ENCODE peak calls at places on chromosomes 7 and 10, in five cellular contexts. V, S, J, W and K are unnamed samples.

GRCh38 chr10:12705943-12706342 is 295.6 kb downstream of the CCDC3 start:
- DNase-seq in V (no peak), S (no peak), J (no peak), W (no peak), K (no peak)

GRCh38 chr7:64314493-64315020 is 796 bp downstream of the ZNF736 start:
- DNase-seq in V (no peak), S (no peak), J (no peak), W (no peak), K (peak)

GRCh38 chr10:88792656-88793055 is 9.9 kb upstream of the LIPM start:
- DNase-seq in V (peak), S (no peak), J (no peak), W (no peak), K (no peak)

GRCh38 chr7:92609921-92610518 is 19.8 kb upstream of the FAM133B start:
- DNase-seq in V (no peak), S (no peak), J (no peak), W (no peak), K (peak)

GRCh38 chr7:45715471-45716352 is 141.5 kb downstream of the ADCY1 start:
- DNase-seq in V (no peak), S (no peak), J (no peak), W (no peak), K (no peak)

GRCh38 chr7:38020134-38020533 is 99.7 kb downstream of the EPDR1 start:
- DNase-seq in V (no peak), S (no peak), J (no peak), W (no peak), K (no peak)

GRCh38 chr7:24025094-24025493 is 258.9 kb upstream of the NPY start:
- DNase-seq in V (no peak), S (no peak), J (no peak), W (no peak), K (peak)

GRCh38 chr10:100744136-100744979 is 1.0 kb upstream of the PAX2 start:
- DNase-seq in V (no peak), S (no peak), J (peak), W (no peak), K (peak)

GRCh38 chr7:92740713-92741126 is 95.7 kb downstream of the CDK6 start:
- DNase-seq in V (no peak), S (no peak), J (no peak), W (no peak), K (peak)

GRCh38 chr7:34128762-34129161 is 223.4 kb downstream of the BMPER start:
- DNase-seq in V (no peak), S (no peak), J (no peak), W (no peak), K (no peak)

GRCh38 chr7:117800406-117800805 is 72.8 kb downstream of the CTTNBP2 start:
- DNase-seq in V (no peak), S (no peak), J (no peak), W (no peak), K (no peak)

GRCh38 chr7:123958186-123958703 is 33.2 kb downstream of the SPAM1 start:
- DNase-seq in V (no peak), S (no peak), J (no peak), W (no peak), K (no peak)

GRCh38 chr10:1390200-1390599 is 334.0 kb downstream of the WDR37 start:
- DNase-seq in V (no peak), S (no peak), J (no peak), W (no peak), K (no peak)

GRCh38 chr7:14639801-14640200 is 262.8 kb downstream of the DGKB start:
- DNase-seq in V (no peak), S (no peak), J (no peak), W (no peak), K (no peak)

GRCh38 chr7:47273088-47273487 is 308.8 kb downstream of the TNS3 start:
- DNase-seq in V (no peak), S (no peak), J (no peak), W (no peak), K (no peak)

GRCh38 chr10:7260412-7260900 is 150.4 kb downstream of the SFMBT2 start:
- DNase-seq in V (peak), S (peak), J (no peak), W (peak), K (peak)

GRCh38 chr10:103480521-103480920 is 1.5 kb upstream of the CALHM3 start:
- DNase-seq in V (no peak), S (no peak), J (no peak), W (no peak), K (no peak)

GRCh38 chr10:73800560-73801252 is 10.7 kb downstream of the NDST2 start:
- DNase-seq in V (no peak), S (no peak), J (no peak), W (no peak), K (no peak)

GRCh38 chr7:157689269-157690057 is 352.7 kb downstream of the DNAJB6 start:
- DNase-seq in V (no peak), S (no peak), J (peak), W (no peak), K (no peak)

GRCh38 chr7:121113288-121113687 is 124.8 kb downstream of the CPED1 start:
- DNase-seq in V (no peak), S (no peak), J (no peak), W (no peak), K (no peak)

GRCh38 chr10:24645784-24646183 is 77.9 kb downstream of the ARHGAP21 start:
- DNase-seq in V (no peak), S (no peak), J (no peak), W (no peak), K (no peak)

GRCh38 chr7:134458806-134459698 is at the start of gene AKR1B1:
- DNase-seq in V (peak), S (peak), J (peak), W (peak), K (peak)

GRCh38 chr7:120743128-120743527 is 114.8 kb downstream of the TSPAN12 start:
- DNase-seq in V (no peak), S (no peak), J (no peak), W (no peak), K (no peak)

GRCh38 chr10:94205370-94205930 is 157.3 kb downstream of the NOC3L start:
- DNase-seq in V (no peak), S (no peak), J (no peak), W (no peak), K (no peak)

GRCh38 chr7:2807846-2808772 is 36.0 kb downstream of the GNA12 start:
- DNase-seq in V (no peak), S (no peak), J (no peak), W (no peak), K (peak)

GRCh38 chr10:96497391-96497790 is 16.3 kb downstream of the TLL2 start:
- DNase-seq in V (no peak), S (no peak), J (peak), W (no peak), K (peak)

GRCh38 chr10:14617850-14618249 is 156.8 kb downstream of the FAM107B start:
- DNase-seq in V (no peak), S (no peak), J (no peak), W (no peak), K (no peak)

GRCh38 chr7:156731651-156732050 is 91.1 kb downstream of the RNF32 start:
- DNase-seq in V (no peak), S (no peak), J (no peak), W (no peak), K (no peak)

GRCh38 chr7:44980393-44981034 is 1.7 kb upstream of the MYO1G start:
- DNase-seq in V (peak), S (no peak), J (peak), W (no peak), K (no peak)

GRCh38 chr7:106542550-106543220 is 118.3 kb downstream of the CCDC71L start:
- DNase-seq in V (peak), S (peak), J (no peak), W (peak), K (peak)

GRCh38 chr10:73601486-73601921 is 10.4 kb upstream of the USP54 start:
- DNase-seq in V (no peak), S (no peak), J (no peak), W (no peak), K (peak)

GRCh38 chr7:68235937-68236336 is 1239.3 kb downstream of the TYW1 start:
- DNase-seq in V (no peak), S (no peak), J (no peak), W (no peak), K (no peak)

GRCh38 chr10:80204193-80204714 is 1.1 kb downstream of the ANXA11 start:
- DNase-seq in V (no peak), S (peak), J (no peak), W (no peak), K (peak)

DNA sequence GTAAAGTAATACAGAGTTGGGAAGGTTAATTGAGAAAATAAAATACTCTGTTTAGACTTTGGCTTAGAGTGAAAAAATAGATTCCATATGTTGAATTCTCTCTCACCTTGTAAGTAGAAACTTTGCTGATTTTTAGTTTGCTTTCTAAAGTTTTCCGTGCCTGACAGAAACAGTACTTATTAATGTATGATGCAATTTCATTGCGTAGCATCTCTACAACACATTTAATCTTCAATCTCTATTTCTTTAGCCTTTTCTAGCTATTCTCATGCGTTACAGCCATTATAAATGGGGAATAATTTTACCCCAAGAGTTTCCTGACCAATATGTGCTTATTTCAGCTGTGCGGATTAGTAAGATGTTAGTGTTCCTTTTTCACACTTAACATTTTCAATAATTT is 3.2 kb downstream of the MINPP1 start:
- DNase-seq in V (no peak), S (no peak), J (no peak), W (no peak), K (no peak)
- H3K4me2 ChIP-seq in V (no peak), S (peak), J (peak), W (peak), K (no peak)

DNA sequence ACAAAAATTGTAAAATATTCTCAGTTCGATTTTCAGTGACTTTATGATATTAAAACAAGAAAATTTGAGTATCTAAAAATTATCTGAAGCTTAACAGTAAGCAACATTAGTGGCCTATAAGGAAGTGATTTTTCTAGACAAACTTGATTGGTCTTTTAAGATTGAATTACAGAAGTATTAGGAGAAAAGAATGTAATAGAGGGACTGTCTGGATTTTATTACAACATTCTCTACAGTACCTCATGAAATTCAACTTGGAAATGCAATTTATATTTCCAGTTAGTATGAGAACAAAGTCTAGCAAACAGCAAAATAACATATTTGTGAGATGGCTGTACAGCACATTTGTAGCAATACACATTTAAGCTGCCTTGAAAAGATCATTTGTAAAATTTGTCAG is 18.8 kb downstream of the REEP3 start:
- DNase-seq in V (no peak), S (no peak), J (no peak), W (no peak), K (no peak)
- TF ChIP-seq CREB1 in V (no peak), S (no peak), J (no peak), W (no peak), K (no peak)

GRCh38 chr7:55085511-55086412 is 66.9 kb downstream of the EGFR start:
- DNase-seq in V (no peak), S (no peak), J (no peak), W (no peak), K (no peak)

GRCh38 chr7:55086413-55087201 is 67.8 kb downstream of the EGFR start:
- DNase-seq in V (peak), S (peak), J (no peak), W (no peak), K (no peak)

GRCh38 chr7:55084307-55084706 is 65.5 kb downstream of the EGFR start:
- DNase-seq in V (no peak), S (no peak), J (no peak), W (no peak), K (no peak)

GRCh38 chr7:55083206-55083605 is 64.4 kb downstream of the EGFR start:
- DNase-seq in V (no peak), S (no peak), J (no peak), W (no peak), K (no peak)

DNA sequence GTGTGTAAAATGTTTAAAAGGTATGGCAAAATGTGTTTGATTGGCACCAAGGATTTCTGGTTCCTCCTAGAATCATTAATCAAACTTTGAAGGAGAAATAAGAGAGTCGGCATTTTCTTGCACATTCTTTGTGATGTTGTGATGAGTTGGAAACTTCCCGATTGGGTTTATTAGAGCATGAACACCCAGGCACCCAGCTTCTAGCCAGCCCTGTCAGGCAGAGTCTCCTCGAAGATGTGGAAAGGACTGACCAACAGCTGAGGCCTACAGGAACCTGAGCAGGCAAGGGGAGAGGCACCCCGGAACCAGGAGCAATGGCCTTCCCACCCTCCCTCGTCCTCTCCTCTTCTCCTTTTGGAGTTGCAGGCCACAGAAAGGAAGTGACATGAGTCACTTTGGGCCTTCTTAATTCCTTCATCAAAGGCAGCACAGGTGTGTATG is 68.7 kb downstream of the EGFR start:
- DNase-seq in V (no peak), S (no peak), J (no peak), W (no peak), K (no peak)
- H3K4me2 ChIP-seq in V (peak), S (no peak), J (no peak), W (no peak), K (no peak)

GRCh38 chr7:131608112-131608498 is 51.7 kb upstream of the PODXL start:
- DNase-seq in V (no peak), S (no peak), J (no peak), W (no peak), K (no peak)

GRCh38 chr7:131607291-131608111 is 51.1 kb upstream of the PODXL start:
- DNase-seq in V (no peak), S (no peak), J (no peak), W (no peak), K (no peak)

GRCh38 chr7:131604841-131605279 is 48.4 kb upstream of the PODXL start:
- DNase-seq in V (no peak), S (no peak), J (no peak), W (no peak), K (peak)

GRCh38 chr7:131605280-131605878 is 49.0 kb upstream of the PODXL start:
- DNase-seq in V (no peak), S (no peak), J (peak), W (no peak), K (peak)

GRCh38 chr7:131606346-131607290 is 50.2 kb upstream of the PODXL start:
- DNase-seq in V (no peak), S (no peak), J (no peak), W (no peak), K (peak)
- TF ChIP-seq CREB1 in V (no peak), S (no peak), J (no peak), W (no peak), K (no peak)

GRCh38 chr7:26760499-26760898 is 103.9 kb downstream of the SKAP2 start:
- DNase-seq in V (no peak), S (no peak), J (no peak), W (no peak), K (no peak)
- H3K4me2 ChIP-seq in V (no peak), S (no peak), J (no peak), W (no peak), K (no peak)

GRCh38 chr10:69911571-69912528 is 110.1 kb downstream of the COL13A1 start:
- DNase-seq in V (no peak), S (no peak), J (no peak), W (no peak), K (peak)

GRCh38 chr10:69912584-69912983 is 110.9 kb downstream of the COL13A1 start:
- DNase-seq in V (no peak), S (no peak), J (no peak), W (no peak), K (no peak)

GRCh38 chr10:69914373-69915268 is 112.9 kb downstream of the COL13A1 start:
- DNase-seq in V (no peak), S (peak), J (peak), W (peak), K (peak)

GRCh38 chr10:69916133-69916532 is 114.4 kb downstream of the COL13A1 start:
- DNase-seq in V (no peak), S (no peak), J (no peak), W (no peak), K (no peak)

DNA sequence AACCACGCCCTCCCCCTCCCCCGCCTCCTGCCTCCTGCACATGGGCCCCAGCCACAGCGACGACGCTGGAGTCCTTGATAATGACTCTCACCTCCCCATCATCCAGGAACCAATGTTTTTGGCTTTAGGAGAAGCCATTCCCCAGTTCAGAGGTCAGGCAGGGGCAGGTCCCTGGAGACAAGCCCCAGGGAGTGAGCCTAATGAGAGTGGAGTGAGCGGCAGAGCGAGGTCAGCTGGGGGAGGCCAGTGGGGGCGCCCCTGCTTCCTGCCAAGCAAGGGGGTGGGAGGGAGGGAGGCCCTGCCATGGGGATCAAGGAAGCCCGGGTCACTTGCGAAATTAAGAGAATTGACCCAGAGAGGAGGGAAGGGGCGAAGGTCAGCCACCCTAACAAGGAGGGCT is 111.9 kb downstream of the COL13A1 start:
- DNase-seq in V (no peak), S (no peak), J (no peak), W (peak), K (no peak)
- TF ChIP-seq CREB1 in V (no peak), S (no peak), J (no peak), W (no peak), K (no peak)

DNA sequence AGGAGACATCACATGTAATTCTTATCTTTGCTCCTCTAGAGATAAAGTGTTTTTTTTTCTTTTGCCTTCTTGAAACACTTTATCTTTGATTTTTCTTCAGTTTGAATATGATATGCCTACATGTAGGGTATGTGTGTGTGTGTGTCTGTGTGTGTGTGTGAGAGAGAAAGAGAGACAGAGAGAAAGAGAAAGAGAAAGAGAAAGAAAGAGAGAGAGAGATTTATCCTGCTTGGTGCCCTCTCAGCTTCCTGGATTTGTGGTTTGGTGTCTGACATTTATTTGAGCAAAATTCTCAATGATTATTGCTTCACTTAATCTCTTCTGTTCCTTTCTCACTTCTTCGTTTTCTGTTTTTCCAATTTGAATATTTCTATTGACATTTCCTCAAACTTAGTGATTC is 60.3 kb downstream of the RAB18 start:
- DNase-seq in V (no peak), S (no peak), J (no peak), W (no peak), K (no peak)
- H3K4me2 ChIP-seq in V (no peak), S (no peak), J (no peak), W (no peak), K (no peak)

GRCh38 chr7:139453673-139454321 is 29.7 kb downstream of the KLRG2 start:
- DNase-seq in V (no peak), S (no peak), J (no peak), W (no peak), K (no peak)
- TF ChIP-seq CREB1 in V (no peak), S (no peak), J (no peak), W (no peak), K (no peak)